ENCODE peak calls at places on chromosomes 3 and 15, in seven cellular contexts. Q is fibroblast of lung, O is GM12878, G is thoracic aorta, M is heart left ventricle, S is breast epithelium, L is psoas muscle. V is an unnamed sample.

GRCh38 chr15:40034186-40034946 is 4.6 kb downstream of the SRP14 start:
- DNase-seq in S (no peak), L (no peak), O (no peak), M (no peak), G (no peak), Q (no peak), V (no peak)

GRCh38 chr15:53976844-53977392 is 1.3 kb upstream of the UNC13C start:
- DNase-seq in O (no peak), L (peak), S (peak), G (no peak), Q (peak), M (no peak), V (peak)

GRCh38 chr3:53890726-53891499 is 746 bp downstream of the SELENOK start:
- DNase-seq in O (no peak), S (no peak), M (no peak), Q (no peak), L (no peak), G (no peak), V (peak)

GRCh38 chr15:99965376-99965775 is 232.1 kb upstream of the LYSMD4 start:
- DNase-seq in L (peak), M (no peak), O (no peak), Q (no peak), G (no peak), S (peak), V (no peak)

GRCh38 chr15:38860682-38861081 is 296.1 kb upstream of the RASGRP1 start:
- DNase-seq in L (no peak), S (no peak), O (no peak), M (no peak), G (no peak), Q (no peak), V (no peak)

GRCh38 chr15:33848011-33848410 is 120.3 kb upstream of the CHRM5 start:
- DNase-seq in G (no peak), Q (no peak), S (no peak), M (no peak), L (no peak), O (no peak), V (no peak)

GRCh38 chr3:183307749-183308148 is 54.7 kb downstream of the B3GNT5 start:
- DNase-seq in L (no peak), Q (no peak), M (no peak), S (no peak), G (no peak), O (no peak), V (no peak)

GRCh38 chr15:37102315-37103021 is 2.1 kb upstream of the MEIS2 start:
- DNase-seq in G (no peak), L (peak), S (no peak), Q (peak), O (no peak), M (peak), V (no peak)

GRCh38 chr15:70817266-70817665 is 36.7 kb downstream of the LARP6 start:
- DNase-seq in G (no peak), O (no peak), L (no peak), M (no peak), Q (no peak), S (no peak), V (no peak)

GRCh38 chr15:77617507-77618285 is 15.0 kb downstream of the LINGO1 start:
- DNase-seq in Q (no peak), L (no peak), S (no peak), O (no peak), M (no peak), G (no peak), V (no peak)

GRCh38 chr3:196772102-196772501 is 32.4 kb downstream of the PAK2 start:
- DNase-seq in S (no peak), G (no peak), L (no peak), Q (no peak), O (no peak), M (no peak), V (no peak)

GRCh38 chr3:37949866-37950265 is 40.7 kb upstream of the VILL start:
- DNase-seq in L (no peak), G (no peak), Q (peak), S (no peak), O (no peak), M (no peak), V (peak)

GRCh38 chr3:182837855-182838454 is 44.7 kb downstream of the ATP11B start:
- DNase-seq in Q (peak), S (no peak), G (no peak), O (no peak), M (no peak), L (no peak), V (no peak)

GRCh38 chr15:69973102-69973714 is 124.5 kb downstream of the TLE3 start:
- DNase-seq in Q (peak), L (no peak), M (no peak), G (no peak), S (no peak), O (no peak), V (peak)

GRCh38 chr3:15726043-15726442 is 71.7 kb downstream of the ANKRD28 start:
- DNase-seq in G (no peak), Q (peak), S (no peak), O (peak), M (no peak), L (no peak), V (peak)

GRCh38 chr3:5390221-5390620 is 202.7 kb downstream of the EDEM1 start:
- DNase-seq in S (no peak), G (no peak), M (no peak), Q (no peak), O (no peak), L (no peak), V (no peak)

GRCh38 chr3:154786724-154787123 is 293.4 kb upstream of the MME start:
- DNase-seq in G (no peak), O (no peak), Q (peak), M (no peak), L (no peak), S (no peak), V (no peak)

GRCh38 chr3:190401943-190402342 is 14.0 kb downstream of the CLDN16 start:
- DNase-seq in O (no peak), G (no peak), Q (no peak), M (no peak), L (no peak), S (no peak), V (no peak)

GRCh38 chr15:43204016-43204901 is 16.6 kb downstream of the EPB42 start:
- DNase-seq in L (peak), M (peak), S (no peak), O (no peak), Q (peak), G (no peak), V (peak)

GRCh38 chr3:81394656-81395055 is 366.8 kb downstream of the GBE1 start:
- DNase-seq in S (no peak), O (no peak), Q (no peak), M (no peak), G (no peak), L (no peak), V (no peak)

GRCh38 chr15:75921732-75922703 is 18.3 kb downstream of the FBXO22 start:
- DNase-seq in Q (peak), S (no peak), G (no peak), O (no peak), M (peak), L (no peak), V (peak)

GRCh38 chr3:86180696-86181095 is 810.3 kb downstream of the VGLL3 start:
- DNase-seq in Q (no peak), L (no peak), M (no peak), G (no peak), S (no peak), O (no peak), V (no peak)

GRCh38 chr15:100338971-100339444 is 2.8 kb downstream of the ADAMTS17 start:
- DNase-seq in M (peak), L (peak), Q (peak), O (no peak), S (no peak), G (no peak), V (peak)

GRCh38 chr3:155646128-155646527 is 98.7 kb downstream of the PLCH1 start:
- DNase-seq in O (no peak), M (no peak), S (no peak), L (no peak), Q (no peak), G (no peak), V (no peak)

GRCh38 chr15:43376017-43376705 is 5.3 kb downstream of the TUBGCP4 start:
- DNase-seq in M (no peak), L (no peak), S (no peak), G (no peak), O (peak), Q (peak), V (peak)

GRCh38 chr15:41772720-41773331 is 1.5 kb upstream of the MAPKBP1 start:
- DNase-seq in Q (peak), O (peak), M (no peak), G (no peak), S (no peak), L (no peak), V (peak)
- H3K4me3 ChIP-seq in Q (no peak), O (no peak), M (no peak), G (no peak), S (no peak), L (no peak), V (no peak)

DNA sequence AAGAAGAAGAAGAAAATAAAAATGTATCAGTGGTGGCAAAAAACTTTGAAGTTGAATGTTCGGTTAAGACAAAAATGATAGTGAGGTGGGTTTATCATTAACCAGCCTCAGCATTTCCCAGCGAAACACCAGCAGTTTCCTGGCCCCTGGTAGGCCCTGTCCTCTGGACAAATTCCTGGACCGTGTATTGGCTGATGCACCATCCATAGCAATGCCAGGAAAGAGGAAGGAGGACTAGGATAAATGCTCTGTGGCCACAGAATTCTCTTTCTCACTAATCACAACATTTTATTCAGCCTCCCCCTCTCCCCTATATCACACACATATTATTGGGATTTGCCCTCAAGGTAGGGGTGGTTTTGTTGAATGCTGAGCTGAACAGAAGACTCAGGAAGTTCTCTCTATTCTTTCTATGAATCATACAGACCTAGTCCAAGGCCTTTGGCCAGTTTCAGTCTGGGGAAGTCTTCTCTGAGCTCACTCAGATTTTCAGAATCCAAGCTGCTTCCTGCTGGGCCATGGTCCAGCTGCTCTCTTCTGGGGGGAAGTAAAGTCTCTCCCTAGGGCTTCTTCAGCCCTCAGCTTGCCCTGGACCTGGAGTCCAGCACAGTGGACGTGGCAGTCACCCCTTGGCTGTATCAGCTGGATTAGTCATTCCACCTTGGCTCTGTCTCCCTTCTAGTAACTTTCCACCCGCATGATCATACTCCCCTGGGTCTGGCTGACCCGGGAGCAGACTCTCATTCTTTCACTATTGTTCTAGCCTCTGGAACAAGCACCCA is 27.6 kb downstream of the SLC28A1 start:
- DNase-seq in Q (peak), M (peak), S (peak), L (peak), O (no peak), G (peak), V (peak)
- H3K4me3 ChIP-seq in Q (no peak), M (no peak), S (no peak), L (no peak), O (no peak), G (peak), V (no peak)

GRCh38 chr3:13815088-13815683 is 64.7 kb downstream of the WNT7A start:
- DNase-seq in G (no peak), L (no peak), M (no peak), S (no peak), Q (no peak), O (no peak), V (no peak)
- H3K4me3 ChIP-seq in G (no peak), L (no peak), M (no peak), S (no peak), Q (no peak), O (no peak), V (no peak)

DNA sequence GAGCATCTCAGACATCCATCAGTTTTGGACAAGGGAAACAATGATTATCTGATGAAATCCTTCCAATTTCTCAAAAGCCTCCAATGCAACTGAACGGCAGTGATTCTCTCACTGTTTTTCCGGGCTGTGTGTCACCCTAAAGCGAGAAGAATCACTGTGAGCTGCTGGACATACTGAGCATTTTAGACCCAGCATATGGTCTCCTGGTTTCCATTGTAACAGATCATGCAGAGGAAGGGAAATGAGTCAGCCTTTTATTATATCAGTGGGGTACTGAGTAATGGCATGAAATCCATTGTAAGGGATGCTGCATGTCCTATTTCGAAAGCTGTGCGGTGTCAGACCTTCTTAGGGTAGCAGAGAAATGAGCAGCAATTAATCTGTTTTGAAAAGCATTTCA is 287.2 kb downstream of the IL5RA start:
- DNase-seq in L (no peak), G (no peak), S (no peak), Q (no peak), O (no peak), M (no peak), V (no peak)
- H3K4me3 ChIP-seq in L (no peak), G (no peak), S (no peak), Q (no peak), O (no peak), M (no peak), V (no peak)

GRCh38 chr15:48643776-48644497 is 1.6 kb downstream of the FBN1 start:
- DNase-seq in Q (peak), M (no peak), G (no peak), O (no peak), L (no peak), S (no peak), V (no peak)

GRCh38 chr15:48644827-48645557 is 517 bp downstream of the FBN1 start:
- DNase-seq in Q (peak), L (peak), M (peak), S (no peak), G (no peak), O (no peak), V (no peak)

GRCh38 chr15:48644498-48644826 is 1.0 kb downstream of the FBN1 start:
- DNase-seq in L (peak), G (no peak), Q (peak), O (no peak), S (no peak), M (peak), V (no peak)

GRCh38 chr15:48642795-48643194 is 2.7 kb downstream of the FBN1 start:
- DNase-seq in O (no peak), S (no peak), Q (peak), L (no peak), M (no peak), G (no peak), V (no peak)

DNA sequence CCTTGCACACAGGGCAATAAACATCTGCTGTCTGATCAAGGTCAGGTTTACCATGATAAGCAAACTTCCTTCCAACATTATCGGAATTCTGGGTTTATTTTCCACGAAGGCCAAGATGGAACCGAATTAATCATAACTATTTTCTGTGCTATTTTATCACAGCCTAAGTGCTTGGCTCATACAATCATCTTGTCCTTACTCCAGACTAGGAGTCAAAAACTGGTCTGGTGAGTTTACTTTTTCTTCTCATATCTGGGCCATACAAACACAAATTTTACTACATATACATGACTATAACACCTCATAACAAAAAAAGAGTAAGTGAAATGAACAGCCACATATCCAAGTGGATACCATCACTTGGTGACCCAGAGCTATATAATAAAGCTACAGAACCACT is 2.3 kb downstream of the FBN1 start:
- DNase-seq in G (no peak), Q (no peak), L (no peak), S (no peak), O (no peak), M (no peak), V (no peak)
- H3K4me3 ChIP-seq in G (peak), Q (peak), L (peak), S (peak), O (peak), M (peak), V (peak)

V was measured in brain microvascular endothelial cell.